ENCODE peak calls at places on chromosomes 6 and 20, in five cellular contexts. One of them, this sample, is unnamed.

GRCh38 chr20:45080867-45081616 is 19.9 kb downstream of the KCNS1 start:
- DNase-seq in IMR-90: peak
- DNase-seq in H1: no peak
- DNase-seq in mesenchymal stem cell: peak
- DNase-seq in H9: no peak
- DNase-seq in this sample: no peak

GRCh38 chr20:8812818-8813217 is 256.1 kb upstream of the PLCB4 start:
- DNase-seq in IMR-90: no peak
- DNase-seq in H1: peak
- DNase-seq in mesenchymal stem cell: no peak
- DNase-seq in H9: peak
- DNase-seq in this sample: no peak

GRCh38 chr20:53883098-53883762 is 187.2 kb downstream of the BCAS1 start:
- DNase-seq in IMR-90: peak
- DNase-seq in H1: no peak
- DNase-seq in mesenchymal stem cell: peak
- DNase-seq in H9: no peak
- DNase-seq in this sample: no peak

GRCh38 chr6:36700071-36700811 is 2.6 kb downstream of the RAB44 start:
- DNase-seq in IMR-90: no peak
- DNase-seq in H1: no peak
- DNase-seq in mesenchymal stem cell: no peak
- DNase-seq in H9: no peak
- DNase-seq in this sample: no peak

GRCh38 chr20:36847009-36847709 is 28.8 kb upstream of the TLDC2 start:
- DNase-seq in IMR-90: peak
- DNase-seq in H1: no peak
- DNase-seq in mesenchymal stem cell: peak
- DNase-seq in H9: no peak
- DNase-seq in this sample: no peak

GRCh38 chr6:3442444-3443220 is 14.2 kb downstream of the SLC22A23 start:
- DNase-seq in IMR-90: peak
- DNase-seq in H1: no peak
- DNase-seq in mesenchymal stem cell: peak
- DNase-seq in H9: no peak
- DNase-seq in this sample: no peak

GRCh38 chr6:15776458-15776980 is 113.7 kb upstream of the DTNBP1 start:
- DNase-seq in IMR-90: no peak
- DNase-seq in H1: no peak
- DNase-seq in mesenchymal stem cell: no peak
- DNase-seq in H9: no peak
- DNase-seq in this sample: no peak

GRCh38 chr6:40671338-40672050 is 84.3 kb upstream of the LRFN2 start:
- DNase-seq in IMR-90: no peak
- DNase-seq in H1: no peak
- DNase-seq in mesenchymal stem cell: no peak
- DNase-seq in H9: no peak
- DNase-seq in this sample: no peak

GRCh38 chr20:17617212-17617867 is 47.5 kb downstream of the DSTN start:
- DNase-seq in IMR-90: no peak
- DNase-seq in H1: no peak
- DNase-seq in mesenchymal stem cell: peak
- DNase-seq in H9: peak
- DNase-seq in this sample: peak

GRCh38 chr6:169223006-169223405 is 30.6 kb downstream of the THBS2 start:
- DNase-seq in IMR-90: no peak
- DNase-seq in H1: no peak
- DNase-seq in mesenchymal stem cell: no peak
- DNase-seq in H9: no peak
- DNase-seq in this sample: no peak

GRCh38 chr6:44047801-44048200 is 79.5 kb downstream of the MRPL14 start:
- DNase-seq in IMR-90: no peak
- DNase-seq in H1: no peak
- DNase-seq in mesenchymal stem cell: no peak
- DNase-seq in H9: no peak
- DNase-seq in this sample: no peak

GRCh38 chr20:62352402-62353288 is 14.5 kb downstream of the LAMA5 start:
- DNase-seq in IMR-90: no peak
- DNase-seq in H1: no peak
- DNase-seq in mesenchymal stem cell: no peak
- DNase-seq in H9: no peak
- DNase-seq in this sample: no peak

DNA sequence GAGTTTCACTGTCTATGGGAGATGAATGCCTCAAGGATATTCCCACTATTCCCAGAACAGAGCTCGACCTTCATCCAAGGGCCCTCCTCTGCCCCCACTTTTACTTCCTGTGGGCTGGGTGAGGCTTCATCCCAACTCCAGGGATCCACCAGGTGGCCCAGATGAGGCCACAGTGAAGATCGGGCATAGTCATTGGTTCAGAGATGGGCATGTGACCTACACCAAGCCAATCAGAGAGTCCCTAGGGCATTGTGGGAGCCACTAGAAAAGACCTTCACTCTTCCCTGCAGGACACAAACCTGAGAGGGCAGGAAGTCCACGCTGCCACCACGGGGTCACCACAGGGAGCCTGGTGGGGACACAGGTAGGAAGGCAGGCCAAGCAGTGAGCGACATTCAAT is 72.9 kb upstream of the SLC22A16 start:
- DNase-seq in IMR-90: no peak
- DNase-seq in H1: no peak
- DNase-seq in mesenchymal stem cell: no peak
- DNase-seq in H9: no peak
- DNase-seq in this sample: no peak
- H4K91ac ChIP-seq in IMR-90: no peak
- H4K91ac ChIP-seq in H1: no peak
- H4K91ac ChIP-seq in mesenchymal stem cell: no peak
- H4K91ac ChIP-seq in H9: no peak
- H4K91ac ChIP-seq in this sample: no peak

DNA sequence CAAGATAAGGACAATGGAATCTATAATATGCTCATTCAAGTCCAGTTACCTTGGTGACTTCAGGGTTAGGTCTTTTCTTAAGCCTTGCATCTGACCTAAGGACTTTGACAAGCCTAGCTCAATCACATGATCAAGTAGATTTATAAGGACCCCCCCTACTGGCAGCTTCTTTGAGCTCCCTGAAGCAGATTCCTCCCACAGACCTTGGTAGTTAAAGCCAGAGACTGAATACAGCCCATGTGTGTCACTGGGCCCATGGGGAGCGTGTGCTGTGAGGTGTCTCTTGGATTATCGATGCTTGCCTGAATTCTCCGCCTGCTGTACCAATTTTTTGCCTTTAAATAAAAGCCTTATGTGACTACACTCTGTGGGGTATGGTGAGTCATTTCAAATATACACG is 372.7 kb upstream of the RGS17 start:
- DNase-seq in IMR-90: no peak
- DNase-seq in H1: no peak
- DNase-seq in mesenchymal stem cell: no peak
- DNase-seq in H9: peak
- DNase-seq in this sample: no peak
- H2BK15ac ChIP-seq in IMR-90: no peak
- H2BK15ac ChIP-seq in H1: no peak
- H2BK15ac ChIP-seq in mesenchymal stem cell: no peak
- H2BK15ac ChIP-seq in H9: no peak
- H2BK15ac ChIP-seq in this sample: no peak

GRCh38 chr6:7145269-7146078 is 37.7 kb downstream of the RREB1 start:
- DNase-seq in IMR-90: no peak
- DNase-seq in H1: no peak
- DNase-seq in mesenchymal stem cell: no peak
- DNase-seq in H9: no peak
- DNase-seq in this sample: no peak
- H4K91ac ChIP-seq in IMR-90: peak
- H4K91ac ChIP-seq in H1: peak
- H4K91ac ChIP-seq in mesenchymal stem cell: peak
- H4K91ac ChIP-seq in H9: no peak
- H4K91ac ChIP-seq in this sample: no peak

GRCh38 chr6:143536461-143536865 is 24.9 kb upstream of the FUCA2 start:
- DNase-seq in IMR-90: peak
- DNase-seq in H1: no peak
- DNase-seq in mesenchymal stem cell: peak
- DNase-seq in H9: peak
- DNase-seq in this sample: peak
- H2BK15ac ChIP-seq in IMR-90: no peak
- H2BK15ac ChIP-seq in H1: no peak
- H2BK15ac ChIP-seq in mesenchymal stem cell: no peak
- H2BK15ac ChIP-seq in H9: no peak
- H2BK15ac ChIP-seq in this sample: peak

GRCh38 chr6:87700729-87701675 is 1.0 kb downstream of the AKIRIN2 start:
- DNase-seq in IMR-90: peak
- DNase-seq in H1: no peak
- DNase-seq in mesenchymal stem cell: peak
- DNase-seq in H9: no peak
- DNase-seq in this sample: peak

GRCh38 chr6:87700351-87700728 is 1.7 kb downstream of the AKIRIN2 start:
- DNase-seq in IMR-90: no peak
- DNase-seq in H1: no peak
- DNase-seq in mesenchymal stem cell: no peak
- DNase-seq in H9: no peak
- DNase-seq in this sample: no peak

GRCh38 chr6:87699576-87699975 is 2.5 kb downstream of the AKIRIN2 start:
- DNase-seq in IMR-90: no peak
- DNase-seq in H1: no peak
- DNase-seq in mesenchymal stem cell: no peak
- DNase-seq in H9: no peak
- DNase-seq in this sample: no peak

GRCh38 chr6:87702589-87702945 is 534 bp upstream of the AKIRIN2 start:
- DNase-seq in IMR-90: peak
- DNase-seq in H1: no peak
- DNase-seq in mesenchymal stem cell: peak
- DNase-seq in H9: no peak
- DNase-seq in this sample: no peak

DNA sequence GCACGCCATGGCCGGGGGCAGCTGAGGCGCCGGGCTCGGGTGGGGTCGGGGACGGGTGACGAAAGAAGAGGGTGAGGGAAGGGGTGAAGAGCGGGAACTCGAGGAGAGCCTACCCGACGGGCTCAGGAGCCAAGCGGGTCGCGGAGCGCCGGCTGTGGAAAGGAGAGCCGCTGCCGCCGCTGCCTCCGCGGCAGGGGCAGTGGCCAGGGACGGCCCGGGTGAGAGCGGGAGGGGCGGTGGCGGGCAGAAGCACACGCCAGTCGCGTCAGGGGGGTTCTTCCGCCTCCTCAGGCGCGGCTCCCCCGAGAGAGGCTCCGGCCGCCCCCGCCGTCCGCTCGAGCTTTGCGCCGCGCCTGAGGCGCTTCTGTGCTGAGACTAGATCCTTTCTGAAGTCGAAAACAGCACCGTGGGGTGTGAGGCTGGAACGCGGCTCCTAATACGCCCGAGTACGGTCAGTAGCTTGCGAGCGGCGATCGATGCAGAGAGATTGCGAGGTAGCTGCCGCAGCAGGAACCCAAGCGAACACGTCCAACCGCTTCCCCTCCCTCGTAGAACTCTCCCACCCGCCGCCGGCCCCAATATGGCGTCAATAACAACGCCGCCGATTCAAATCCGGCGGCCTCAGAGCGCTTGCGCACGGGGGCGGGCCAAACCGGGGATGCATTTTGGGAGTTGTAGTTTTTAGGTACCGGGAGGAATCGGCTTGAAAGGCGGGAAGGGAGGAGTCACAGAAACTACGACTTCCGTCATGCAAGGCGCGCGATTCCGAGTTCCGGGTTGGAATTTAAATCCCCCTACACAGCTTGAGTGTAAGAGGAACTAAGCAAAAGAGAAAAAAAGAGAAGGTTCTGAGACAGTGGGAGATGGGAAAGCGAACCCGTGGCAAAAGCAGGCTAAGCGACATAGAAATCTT is at the start of gene AKIRIN2:
- DNase-seq in IMR-90: peak
- DNase-seq in H1: peak
- DNase-seq in mesenchymal stem cell: peak
- DNase-seq in H9: peak
- DNase-seq in this sample: peak
- H4K91ac ChIP-seq in IMR-90: peak
- H4K91ac ChIP-seq in H1: peak
- H4K91ac ChIP-seq in mesenchymal stem cell: peak
- H4K91ac ChIP-seq in H9: peak
- H4K91ac ChIP-seq in this sample: peak

GRCh38 chr6:105510746-105511145 is 107.9 kb upstream of the PREP start:
- DNase-seq in IMR-90: peak
- DNase-seq in H1: no peak
- DNase-seq in mesenchymal stem cell: peak
- DNase-seq in H9: no peak
- DNase-seq in this sample: no peak

GRCh38 chr6:105515054-105515453 is 112.2 kb upstream of the PREP start:
- DNase-seq in IMR-90: no peak
- DNase-seq in H1: no peak
- DNase-seq in mesenchymal stem cell: no peak
- DNase-seq in H9: no peak
- DNase-seq in this sample: no peak

GRCh38 chr6:105509506-105510331 is 106.8 kb upstream of the PREP start:
- DNase-seq in IMR-90: peak
- DNase-seq in H1: no peak
- DNase-seq in mesenchymal stem cell: peak
- DNase-seq in H9: peak
- DNase-seq in this sample: no peak

GRCh38 chr6:105511639-105512038 is 108.8 kb upstream of the PREP start:
- DNase-seq in IMR-90: no peak
- DNase-seq in H1: no peak
- DNase-seq in mesenchymal stem cell: no peak
- DNase-seq in H9: no peak
- DNase-seq in this sample: no peak

GRCh38 chr6:105514306-105514705 is 111.4 kb upstream of the PREP start:
- DNase-seq in IMR-90: no peak
- DNase-seq in H1: no peak
- DNase-seq in mesenchymal stem cell: no peak
- DNase-seq in H9: no peak
- DNase-seq in this sample: no peak
- H2BK15ac ChIP-seq in IMR-90: no peak
- H2BK15ac ChIP-seq in H1: no peak
- H2BK15ac ChIP-seq in mesenchymal stem cell: no peak
- H2BK15ac ChIP-seq in H9: no peak
- H2BK15ac ChIP-seq in this sample: no peak

DNA sequence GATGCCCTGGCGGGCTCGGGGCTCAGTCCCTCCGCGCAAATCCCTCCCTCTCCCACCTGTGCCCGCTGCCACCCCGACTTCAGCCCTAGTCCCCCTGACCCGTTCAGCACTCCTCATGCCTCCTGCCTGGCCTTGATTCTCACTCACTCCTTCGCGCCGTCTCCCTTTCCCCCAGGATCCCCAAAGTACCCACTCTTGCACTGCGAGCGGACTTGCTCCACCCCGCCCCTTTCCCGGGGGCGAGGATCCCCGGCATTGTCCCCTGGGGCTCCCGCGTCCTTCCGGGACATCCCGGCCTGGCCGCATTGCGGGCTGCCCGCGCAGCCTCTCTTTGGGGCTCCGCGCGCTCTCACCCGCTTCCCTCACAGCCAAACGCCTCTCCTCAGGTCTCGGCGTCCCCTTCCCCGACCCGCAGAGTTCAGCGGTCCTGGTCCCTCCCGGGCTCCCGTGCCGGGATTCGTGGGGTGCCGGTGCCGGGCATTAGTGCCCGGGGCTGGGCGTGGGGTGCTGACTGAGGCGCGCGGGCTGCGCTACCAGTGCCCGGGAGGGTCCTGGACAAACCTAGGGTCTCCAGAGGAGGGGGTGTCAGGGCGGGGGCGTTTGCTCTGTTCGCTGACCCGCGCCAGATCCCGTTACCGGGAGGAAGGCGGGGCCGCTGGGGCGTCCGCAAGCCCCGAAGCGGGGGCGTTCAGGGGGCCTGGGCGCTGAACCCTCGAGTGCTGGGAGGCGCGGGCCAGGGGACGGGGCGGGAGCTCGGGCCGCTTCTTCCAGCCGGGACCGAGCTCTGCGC is 45.6 kb upstream of the SUPT3H start:
- DNase-seq in IMR-90: no peak
- DNase-seq in H1: no peak
- DNase-seq in mesenchymal stem cell: peak
- DNase-seq in H9: peak
- DNase-seq in this sample: peak
- H4K91ac ChIP-seq in IMR-90: peak
- H4K91ac ChIP-seq in H1: no peak
- H4K91ac ChIP-seq in mesenchymal stem cell: peak
- H4K91ac ChIP-seq in H9: no peak
- H4K91ac ChIP-seq in this sample: no peak